ENCODE peak calls at places on chromosome 2, in six cellular contexts. One of them, this sample, is unnamed.

GRCh38 chr2:73736855-73737779 is at the start of gene TPRKB:
- DNase-seq in kidney: peak
- DNase-seq in skeletal muscle cell: peak
- DNase-seq in choroid plexus epithelial cell: peak
- DNase-seq in ovary: peak
- DNase-seq in cardiac fibroblast: peak
- DNase-seq in this sample: peak

GRCh38 chr2:70070557-70071268 is 16.6 kb upstream of the PCBP1 start:
- DNase-seq in kidney: no peak
- DNase-seq in skeletal muscle cell: peak
- DNase-seq in choroid plexus epithelial cell: peak
- DNase-seq in ovary: peak
- DNase-seq in cardiac fibroblast: peak
- DNase-seq in this sample: peak

GRCh38 chr2:182868049-182868422 is 1.6 kb upstream of the FRZB start:
- DNase-seq in kidney: no peak
- DNase-seq in skeletal muscle cell: no peak
- DNase-seq in choroid plexus epithelial cell: no peak
- DNase-seq in ovary: no peak
- DNase-seq in cardiac fibroblast: no peak
- DNase-seq in this sample: no peak

GRCh38 chr2:144383571-144383970 is 136.3 kb downstream of the ZEB2 start:
- DNase-seq in kidney: no peak
- DNase-seq in skeletal muscle cell: no peak
- DNase-seq in choroid plexus epithelial cell: no peak
- DNase-seq in ovary: no peak
- DNase-seq in cardiac fibroblast: no peak
- DNase-seq in this sample: no peak

GRCh38 chr2:85765081-85765731 is 11.4 kb downstream of the ATOH8 start:
- DNase-seq in kidney: no peak
- DNase-seq in skeletal muscle cell: no peak
- DNase-seq in choroid plexus epithelial cell: no peak
- DNase-seq in ovary: no peak
- DNase-seq in cardiac fibroblast: no peak
- DNase-seq in this sample: no peak

GRCh38 chr2:156405586-156405985 is 30.6 kb upstream of the GPD2 start:
- DNase-seq in kidney: no peak
- DNase-seq in skeletal muscle cell: no peak
- DNase-seq in choroid plexus epithelial cell: peak
- DNase-seq in ovary: peak
- DNase-seq in cardiac fibroblast: peak
- DNase-seq in this sample: no peak

GRCh38 chr2:96683972-96684820 is 41.6 kb downstream of the FER1L5 start:
- DNase-seq in kidney: no peak
- DNase-seq in skeletal muscle cell: no peak
- DNase-seq in choroid plexus epithelial cell: peak
- DNase-seq in ovary: no peak
- DNase-seq in cardiac fibroblast: no peak
- DNase-seq in this sample: no peak

GRCh38 chr2:104901037-104901851 is 47.3 kb downstream of the POU3F3 start:
- DNase-seq in kidney: peak
- DNase-seq in skeletal muscle cell: no peak
- DNase-seq in choroid plexus epithelial cell: no peak
- DNase-seq in ovary: no peak
- DNase-seq in cardiac fibroblast: no peak
- DNase-seq in this sample: no peak

GRCh38 chr2:36482576-36483214 is 115.3 kb downstream of the FEZ2 start:
- DNase-seq in kidney: no peak
- DNase-seq in skeletal muscle cell: no peak
- DNase-seq in choroid plexus epithelial cell: peak
- DNase-seq in ovary: no peak
- DNase-seq in cardiac fibroblast: peak
- DNase-seq in this sample: peak

GRCh38 chr2:126106006-126106405 is 550.0 kb upstream of the GYPC start:
- DNase-seq in kidney: no peak
- DNase-seq in skeletal muscle cell: no peak
- DNase-seq in choroid plexus epithelial cell: no peak
- DNase-seq in ovary: no peak
- DNase-seq in cardiac fibroblast: no peak
- DNase-seq in this sample: no peak

GRCh38 chr2:20561703-20562454 is 89.0 kb downstream of the HS1BP3 start:
- DNase-seq in kidney: no peak
- DNase-seq in skeletal muscle cell: no peak
- DNase-seq in choroid plexus epithelial cell: peak
- DNase-seq in ovary: no peak
- DNase-seq in cardiac fibroblast: peak
- DNase-seq in this sample: no peak

GRCh38 chr2:96665083-96665569 is 22.6 kb downstream of the FER1L5 start:
- DNase-seq in kidney: no peak
- DNase-seq in skeletal muscle cell: peak
- DNase-seq in choroid plexus epithelial cell: peak
- DNase-seq in ovary: peak
- DNase-seq in cardiac fibroblast: peak
- DNase-seq in this sample: peak

GRCh38 chr2:159200498-159200897 is 86.0 kb downstream of the WDSUB1 start:
- DNase-seq in kidney: no peak
- DNase-seq in skeletal muscle cell: no peak
- DNase-seq in choroid plexus epithelial cell: peak
- DNase-seq in ovary: no peak
- DNase-seq in cardiac fibroblast: peak
- DNase-seq in this sample: no peak

GRCh38 chr2:24919100-24919976 is 699 bp downstream of the ADCY3 start:
- DNase-seq in kidney: no peak
- DNase-seq in skeletal muscle cell: no peak
- DNase-seq in choroid plexus epithelial cell: no peak
- DNase-seq in ovary: peak
- DNase-seq in cardiac fibroblast: peak
- DNase-seq in this sample: peak

GRCh38 chr2:235545369-235546150 is 51.7 kb downstream of the AGAP1 start:
- DNase-seq in kidney: peak
- DNase-seq in skeletal muscle cell: no peak
- DNase-seq in choroid plexus epithelial cell: no peak
- DNase-seq in ovary: no peak
- DNase-seq in cardiac fibroblast: no peak
- DNase-seq in this sample: no peak

GRCh38 chr2:8656160-8656641 is 25.7 kb upstream of the ID2 start:
- DNase-seq in kidney: no peak
- DNase-seq in skeletal muscle cell: peak
- DNase-seq in choroid plexus epithelial cell: peak
- DNase-seq in ovary: no peak
- DNase-seq in cardiac fibroblast: peak
- DNase-seq in this sample: peak

GRCh38 chr2:241507430-241508239 is 749 bp downstream of the STK25 start:
- DNase-seq in kidney: peak
- DNase-seq in skeletal muscle cell: no peak
- DNase-seq in choroid plexus epithelial cell: peak
- DNase-seq in ovary: peak
- DNase-seq in cardiac fibroblast: peak
- DNase-seq in this sample: peak

GRCh38 chr2:241511091-241511741 is 2.8 kb upstream of the STK25 start:
- DNase-seq in kidney: no peak
- DNase-seq in skeletal muscle cell: no peak
- DNase-seq in choroid plexus epithelial cell: no peak
- DNase-seq in ovary: no peak
- DNase-seq in cardiac fibroblast: no peak
- DNase-seq in this sample: no peak

GRCh38 chr2:241508510-241509407 is at the start of gene STK25:
- DNase-seq in kidney: peak
- DNase-seq in skeletal muscle cell: peak
- DNase-seq in choroid plexus epithelial cell: peak
- DNase-seq in ovary: peak
- DNase-seq in cardiac fibroblast: peak
- DNase-seq in this sample: peak

GRCh38 chr2:241508240-241508509 is 209 bp downstream of the STK25 start:
- DNase-seq in kidney: no peak
- DNase-seq in skeletal muscle cell: no peak
- DNase-seq in choroid plexus epithelial cell: no peak
- DNase-seq in ovary: no peak
- DNase-seq in cardiac fibroblast: no peak
- DNase-seq in this sample: no peak

DNA sequence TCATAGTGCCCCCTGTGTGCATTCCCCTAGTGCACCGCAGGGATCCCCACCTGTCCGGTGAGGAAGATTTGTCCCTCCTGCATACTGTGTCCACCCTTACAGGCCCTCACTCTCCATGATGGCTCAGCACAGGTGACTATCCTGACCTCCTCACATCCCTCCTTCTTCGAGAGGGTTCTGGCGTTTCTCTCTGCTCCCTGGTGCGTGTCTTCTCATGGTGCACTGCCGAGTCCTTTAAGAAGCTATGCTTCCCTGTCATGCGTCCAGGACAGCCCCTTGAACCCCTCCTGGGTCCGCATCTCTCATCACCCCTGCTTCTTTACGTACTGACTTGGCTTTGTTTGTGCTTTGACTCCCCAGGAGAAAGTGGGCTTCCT is 1.0 kb upstream of the STK25 start:
- DNase-seq in kidney: no peak
- DNase-seq in skeletal muscle cell: no peak
- DNase-seq in choroid plexus epithelial cell: no peak
- DNase-seq in ovary: no peak
- DNase-seq in cardiac fibroblast: no peak
- DNase-seq in this sample: no peak
- H3K4me3 ChIP-seq in kidney: peak
- H3K4me3 ChIP-seq in skeletal muscle cell: peak
- H3K4me3 ChIP-seq in choroid plexus epithelial cell: peak
- H3K4me3 ChIP-seq in ovary: peak
- H3K4me3 ChIP-seq in cardiac fibroblast: peak
- H3K4me3 ChIP-seq in this sample: no peak

DNA sequence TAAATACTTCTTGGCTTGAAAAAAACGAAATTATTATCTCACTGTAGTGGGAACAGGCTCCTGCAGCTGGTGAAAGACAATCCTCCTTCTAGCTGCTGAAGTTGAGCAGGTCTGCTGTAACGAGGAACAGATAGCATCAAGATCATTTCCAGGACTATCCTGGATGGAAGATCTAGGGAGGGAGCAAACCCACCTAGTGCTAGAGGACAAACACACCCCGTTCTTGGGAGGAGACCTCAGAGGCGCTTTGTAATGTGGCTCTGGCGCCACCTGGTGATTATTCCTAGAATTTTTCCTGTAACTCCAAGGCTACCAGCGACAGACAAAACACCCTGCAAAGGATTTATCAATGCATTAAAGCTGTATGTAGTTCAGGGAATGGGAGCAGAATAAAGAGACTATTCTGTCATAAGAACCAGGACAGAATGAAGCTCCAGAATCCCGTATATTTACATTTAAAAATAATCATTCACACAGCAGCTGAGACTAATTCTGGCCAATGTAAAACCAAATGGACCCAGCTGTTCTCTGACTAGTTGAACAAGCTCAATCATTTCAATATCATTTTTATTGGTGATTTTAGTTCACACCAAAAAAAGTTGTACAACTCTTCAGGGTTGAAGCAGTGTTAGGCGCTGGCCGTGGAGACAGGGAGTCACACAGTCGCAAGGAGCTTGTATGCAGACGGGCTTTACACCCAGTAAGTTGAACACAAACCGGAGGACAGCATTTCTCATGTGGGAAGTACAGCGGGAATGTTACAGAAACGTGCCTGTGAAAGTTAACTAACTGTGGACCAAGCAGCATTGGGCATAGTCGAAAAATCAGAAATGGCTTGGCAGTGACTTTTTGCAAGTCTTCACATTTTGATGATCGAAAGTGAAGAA is 290.3 kb downstream of the TRIB2 start:
- DNase-seq in kidney: no peak
- DNase-seq in skeletal muscle cell: no peak
- DNase-seq in choroid plexus epithelial cell: peak
- DNase-seq in ovary: peak
- DNase-seq in cardiac fibroblast: peak
- DNase-seq in this sample: peak
- H3K4me3 ChIP-seq in kidney: peak
- H3K4me3 ChIP-seq in skeletal muscle cell: no peak
- H3K4me3 ChIP-seq in choroid plexus epithelial cell: peak
- H3K4me3 ChIP-seq in ovary: peak
- H3K4me3 ChIP-seq in cardiac fibroblast: no peak
- H3K4me3 ChIP-seq in this sample: peak

GRCh38 chr2:237860273-237860935 is 981 bp downstream of the RAMP1 start:
- DNase-seq in kidney: no peak
- DNase-seq in skeletal muscle cell: no peak
- DNase-seq in choroid plexus epithelial cell: no peak
- DNase-seq in ovary: no peak
- DNase-seq in cardiac fibroblast: no peak
- DNase-seq in this sample: no peak

GRCh38 chr2:237857791-237858190 is 1.6 kb upstream of the RAMP1 start:
- DNase-seq in kidney: no peak
- DNase-seq in skeletal muscle cell: no peak
- DNase-seq in choroid plexus epithelial cell: no peak
- DNase-seq in ovary: no peak
- DNase-seq in cardiac fibroblast: no peak
- DNase-seq in this sample: no peak

GRCh38 chr2:237859533-237860272 is at the start of gene RAMP1:
- DNase-seq in kidney: peak
- DNase-seq in skeletal muscle cell: no peak
- DNase-seq in choroid plexus epithelial cell: no peak
- DNase-seq in ovary: no peak
- DNase-seq in cardiac fibroblast: peak
- DNase-seq in this sample: peak

GRCh38 chr2:237858294-237859081 is 935 bp upstream of the RAMP1 start:
- DNase-seq in kidney: peak
- DNase-seq in skeletal muscle cell: peak
- DNase-seq in choroid plexus epithelial cell: peak
- DNase-seq in ovary: peak
- DNase-seq in cardiac fibroblast: peak
- DNase-seq in this sample: peak

DNA sequence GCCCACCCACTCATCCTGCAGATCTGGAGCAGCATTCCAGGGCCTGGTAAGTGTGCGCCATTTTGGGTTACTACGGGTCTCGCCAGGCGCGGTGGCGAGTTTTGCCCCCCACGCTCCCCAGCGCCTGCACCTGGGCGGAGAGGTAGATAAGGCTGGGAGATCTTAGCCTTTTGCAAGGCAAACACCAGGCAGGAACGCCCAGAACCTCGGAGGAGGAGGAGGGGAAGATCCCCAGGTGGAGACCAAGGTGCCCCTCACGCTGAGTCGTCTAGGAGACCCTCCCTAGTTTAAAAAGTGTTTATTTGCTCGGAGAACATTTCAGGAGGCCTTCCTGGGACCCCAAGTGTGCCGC is 365 bp upstream of the RAMP1 start:
- DNase-seq in kidney: no peak
- DNase-seq in skeletal muscle cell: no peak
- DNase-seq in choroid plexus epithelial cell: no peak
- DNase-seq in ovary: no peak
- DNase-seq in cardiac fibroblast: no peak
- DNase-seq in this sample: peak
- H3K4me3 ChIP-seq in kidney: no peak
- H3K4me3 ChIP-seq in skeletal muscle cell: peak
- H3K4me3 ChIP-seq in choroid plexus epithelial cell: peak
- H3K4me3 ChIP-seq in ovary: peak
- H3K4me3 ChIP-seq in cardiac fibroblast: peak
- H3K4me3 ChIP-seq in this sample: peak

DNA sequence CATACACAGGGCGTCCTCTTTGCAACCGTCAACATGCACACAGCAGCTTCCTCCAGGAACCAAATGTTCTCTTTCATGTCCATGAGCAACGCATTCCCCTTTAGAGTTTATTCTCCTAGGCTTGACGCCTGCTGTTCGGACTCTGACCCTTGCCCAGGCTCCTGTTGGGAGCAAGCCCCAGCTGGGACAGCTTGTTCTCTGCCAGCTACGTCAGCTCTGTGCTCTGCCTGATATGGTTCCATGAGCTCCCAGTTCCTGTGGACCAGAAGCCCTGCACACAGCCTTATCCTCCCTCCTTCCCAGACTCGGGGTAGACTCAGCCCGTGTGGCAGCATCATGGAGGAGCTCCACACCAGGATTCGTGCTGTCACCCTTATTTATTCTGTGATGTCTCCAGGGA is 253.1 kb upstream of the PXDN start:
- DNase-seq in kidney: no peak
- DNase-seq in skeletal muscle cell: no peak
- DNase-seq in choroid plexus epithelial cell: peak
- DNase-seq in ovary: no peak
- DNase-seq in cardiac fibroblast: no peak
- DNase-seq in this sample: no peak
- H3K4me3 ChIP-seq in kidney: no peak
- H3K4me3 ChIP-seq in skeletal muscle cell: no peak
- H3K4me3 ChIP-seq in choroid plexus epithelial cell: no peak
- H3K4me3 ChIP-seq in ovary: no peak
- H3K4me3 ChIP-seq in cardiac fibroblast: no peak
- H3K4me3 ChIP-seq in this sample: no peak

This sample was measured in PC-3.